ENCODE peak calls at places on chromosomes 16 and 17, in eight cellular contexts. One of them, this sample, is unnamed.

GRCh38 chr17:41984454-41984853 is 17.9 kb downstream of the CNP start:
- DNase-seq in effector CD4-positive, alpha-beta T cell: no peak
- DNase-seq in B cell: no peak
- DNase-seq in lung: no peak
- DNase-seq in astrocyte of the cerebellum: no peak
- DNase-seq in osteoblast: no peak
- DNase-seq in progenitor cell of endocrine pancreas: no peak
- DNase-seq in transverse colon: no peak
- DNase-seq in this sample: no peak

GRCh38 chr17:14922421-14922820 is 342.7 kb downstream of the PMP22 start:
- DNase-seq in lung: no peak
- DNase-seq in progenitor cell of endocrine pancreas: no peak
- DNase-seq in effector CD4-positive, alpha-beta T cell: no peak
- DNase-seq in osteoblast: no peak
- DNase-seq in B cell: no peak
- DNase-seq in transverse colon: no peak
- DNase-seq in astrocyte of the cerebellum: no peak
- DNase-seq in this sample: no peak

GRCh38 chr17:79715318-79716182 is 15.2 kb upstream of the ENPP7 start:
- DNase-seq in B cell: no peak
- DNase-seq in transverse colon: peak
- DNase-seq in astrocyte of the cerebellum: no peak
- DNase-seq in osteoblast: no peak
- DNase-seq in progenitor cell of endocrine pancreas: no peak
- DNase-seq in lung: no peak
- DNase-seq in effector CD4-positive, alpha-beta T cell: no peak
- DNase-seq in this sample: no peak

GRCh38 chr17:33012522-33013033 is 20.9 kb downstream of the SPACA3 start:
- DNase-seq in progenitor cell of endocrine pancreas: no peak
- DNase-seq in astrocyte of the cerebellum: peak
- DNase-seq in B cell: no peak
- DNase-seq in effector CD4-positive, alpha-beta T cell: no peak
- DNase-seq in osteoblast: peak
- DNase-seq in lung: no peak
- DNase-seq in transverse colon: no peak
- DNase-seq in this sample: no peak

GRCh38 chr16:83887088-83887487 is 11.8 kb upstream of the MLYCD start:
- DNase-seq in effector CD4-positive, alpha-beta T cell: no peak
- DNase-seq in astrocyte of the cerebellum: no peak
- DNase-seq in progenitor cell of endocrine pancreas: no peak
- DNase-seq in lung: no peak
- DNase-seq in transverse colon: peak
- DNase-seq in osteoblast: no peak
- DNase-seq in B cell: no peak
- DNase-seq in this sample: no peak

GRCh38 chr17:47807421-47807820 is 14.2 kb downstream of the OSBPL7 start:
- DNase-seq in effector CD4-positive, alpha-beta T cell: no peak
- DNase-seq in B cell: no peak
- DNase-seq in osteoblast: peak
- DNase-seq in transverse colon: no peak
- DNase-seq in lung: no peak
- DNase-seq in astrocyte of the cerebellum: no peak
- DNase-seq in progenitor cell of endocrine pancreas: no peak
- DNase-seq in this sample: no peak

GRCh38 chr16:7025616-7026190 is 306.9 kb upstream of the RBFOX1 start:
- DNase-seq in lung: peak
- DNase-seq in effector CD4-positive, alpha-beta T cell: no peak
- DNase-seq in astrocyte of the cerebellum: no peak
- DNase-seq in B cell: no peak
- DNase-seq in progenitor cell of endocrine pancreas: peak
- DNase-seq in osteoblast: no peak
- DNase-seq in transverse colon: peak
- DNase-seq in this sample: peak

GRCh38 chr17:57396515-57396921 is 140.2 kb downstream of the MSI2 start:
- DNase-seq in lung: no peak
- DNase-seq in progenitor cell of endocrine pancreas: no peak
- DNase-seq in transverse colon: no peak
- DNase-seq in astrocyte of the cerebellum: no peak
- DNase-seq in effector CD4-positive, alpha-beta T cell: no peak
- DNase-seq in osteoblast: no peak
- DNase-seq in B cell: no peak
- DNase-seq in this sample: no peak

GRCh38 chr17:27861979-27862378 is 31.2 kb downstream of the LYRM9 start:
- DNase-seq in osteoblast: no peak
- DNase-seq in B cell: no peak
- DNase-seq in astrocyte of the cerebellum: no peak
- DNase-seq in progenitor cell of endocrine pancreas: no peak
- DNase-seq in transverse colon: peak
- DNase-seq in lung: no peak
- DNase-seq in effector CD4-positive, alpha-beta T cell: no peak
- DNase-seq in this sample: no peak

GRCh38 chr17:4607773-4608187 is 23.5 kb downstream of the SMTNL2 start:
- DNase-seq in astrocyte of the cerebellum: peak
- DNase-seq in transverse colon: peak
- DNase-seq in progenitor cell of endocrine pancreas: no peak
- DNase-seq in osteoblast: peak
- DNase-seq in lung: peak
- DNase-seq in B cell: no peak
- DNase-seq in effector CD4-positive, alpha-beta T cell: no peak
- DNase-seq in this sample: peak

GRCh38 chr17:19342611-19343255 is 19.8 kb downstream of the B9D1 start:
- DNase-seq in effector CD4-positive, alpha-beta T cell: no peak
- DNase-seq in B cell: no peak
- DNase-seq in progenitor cell of endocrine pancreas: no peak
- DNase-seq in astrocyte of the cerebellum: no peak
- DNase-seq in osteoblast: peak
- DNase-seq in lung: no peak
- DNase-seq in transverse colon: no peak
- DNase-seq in this sample: no peak

GRCh38 chr17:32302860-32303649 is 37.4 kb downstream of the RHBDL3 start:
- DNase-seq in lung: no peak
- DNase-seq in B cell: no peak
- DNase-seq in astrocyte of the cerebellum: no peak
- DNase-seq in effector CD4-positive, alpha-beta T cell: no peak
- DNase-seq in osteoblast: no peak
- DNase-seq in transverse colon: no peak
- DNase-seq in progenitor cell of endocrine pancreas: no peak
- DNase-seq in this sample: peak

GRCh38 chr17:15498107-15498506 is 30.7 kb upstream of the CDRT4 start:
- DNase-seq in lung: no peak
- DNase-seq in effector CD4-positive, alpha-beta T cell: no peak
- DNase-seq in B cell: no peak
- DNase-seq in osteoblast: no peak
- DNase-seq in progenitor cell of endocrine pancreas: no peak
- DNase-seq in transverse colon: no peak
- DNase-seq in astrocyte of the cerebellum: no peak
- DNase-seq in this sample: no peak

GRCh38 chr16:3174618-3175148 is 13.3 kb upstream of the OR1F1 start:
- DNase-seq in lung: no peak
- DNase-seq in effector CD4-positive, alpha-beta T cell: no peak
- DNase-seq in B cell: no peak
- DNase-seq in transverse colon: no peak
- DNase-seq in astrocyte of the cerebellum: no peak
- DNase-seq in progenitor cell of endocrine pancreas: no peak
- DNase-seq in osteoblast: peak
- DNase-seq in this sample: no peak

GRCh38 chr16:86833136-86833535 is 254.8 kb downstream of the FOXL1 start:
- DNase-seq in astrocyte of the cerebellum: no peak
- DNase-seq in B cell: no peak
- DNase-seq in transverse colon: no peak
- DNase-seq in osteoblast: no peak
- DNase-seq in progenitor cell of endocrine pancreas: no peak
- DNase-seq in effector CD4-positive, alpha-beta T cell: no peak
- DNase-seq in lung: no peak
- DNase-seq in this sample: no peak

GRCh38 chr17:17042851-17043667 is 802 bp downstream of the MPRIP start:
- DNase-seq in osteoblast: peak
- DNase-seq in astrocyte of the cerebellum: peak
- DNase-seq in lung: no peak
- DNase-seq in transverse colon: no peak
- DNase-seq in B cell: peak
- DNase-seq in effector CD4-positive, alpha-beta T cell: peak
- DNase-seq in progenitor cell of endocrine pancreas: no peak
- DNase-seq in this sample: peak

GRCh38 chr16:66604376-66605176 is at the start of gene CMTM3:
- DNase-seq in transverse colon: peak
- DNase-seq in astrocyte of the cerebellum: no peak
- DNase-seq in progenitor cell of endocrine pancreas: peak
- DNase-seq in osteoblast: peak
- DNase-seq in lung: peak
- DNase-seq in B cell: peak
- DNase-seq in effector CD4-positive, alpha-beta T cell: peak
- DNase-seq in this sample: peak

GRCh38 chr17:40070895-40071719 is 8.3 kb downstream of the THRA start:
- DNase-seq in transverse colon: peak
- DNase-seq in lung: peak
- DNase-seq in astrocyte of the cerebellum: no peak
- DNase-seq in progenitor cell of endocrine pancreas: no peak
- DNase-seq in effector CD4-positive, alpha-beta T cell: no peak
- DNase-seq in osteoblast: peak
- DNase-seq in B cell: no peak
- DNase-seq in this sample: peak

GRCh38 chr17:76537578-76538280 is at the start of gene CYGB:
- DNase-seq in progenitor cell of endocrine pancreas: no peak
- DNase-seq in astrocyte of the cerebellum: no peak
- DNase-seq in B cell: no peak
- DNase-seq in transverse colon: no peak
- DNase-seq in osteoblast: no peak
- DNase-seq in lung: no peak
- DNase-seq in effector CD4-positive, alpha-beta T cell: no peak
- DNase-seq in this sample: no peak

GRCh38 chr17:77957215-77957868 is 1.2 kb upstream of the TNRC6C start:
- DNase-seq in osteoblast: no peak
- DNase-seq in astrocyte of the cerebellum: no peak
- DNase-seq in B cell: no peak
- DNase-seq in transverse colon: no peak
- DNase-seq in effector CD4-positive, alpha-beta T cell: no peak
- DNase-seq in lung: no peak
- DNase-seq in progenitor cell of endocrine pancreas: no peak
- DNase-seq in this sample: no peak

GRCh38 chr16:50310308-50311133 is 44.2 kb downstream of the ADCY7 start:
- DNase-seq in osteoblast: peak
- DNase-seq in lung: no peak
- DNase-seq in effector CD4-positive, alpha-beta T cell: no peak
- DNase-seq in progenitor cell of endocrine pancreas: no peak
- DNase-seq in astrocyte of the cerebellum: no peak
- DNase-seq in transverse colon: no peak
- DNase-seq in B cell: no peak
- DNase-seq in this sample: no peak

GRCh38 chr16:65070831-65071230 is 51.0 kb downstream of the CDH11 start:
- DNase-seq in astrocyte of the cerebellum: peak
- DNase-seq in osteoblast: peak
- DNase-seq in lung: peak
- DNase-seq in transverse colon: peak
- DNase-seq in effector CD4-positive, alpha-beta T cell: no peak
- DNase-seq in progenitor cell of endocrine pancreas: no peak
- DNase-seq in B cell: no peak
- DNase-seq in this sample: peak

GRCh38 chr16:85167589-85168537 is 55.6 kb upstream of the CIBAR2 start:
- DNase-seq in B cell: no peak
- DNase-seq in effector CD4-positive, alpha-beta T cell: no peak
- DNase-seq in progenitor cell of endocrine pancreas: no peak
- DNase-seq in astrocyte of the cerebellum: no peak
- DNase-seq in lung: no peak
- DNase-seq in osteoblast: peak
- DNase-seq in transverse colon: no peak
- DNase-seq in this sample: no peak

GRCh38 chr17:56112086-56112485 is 41.2 kb upstream of the ANKFN1 start:
- DNase-seq in osteoblast: peak
- DNase-seq in transverse colon: no peak
- DNase-seq in B cell: no peak
- DNase-seq in effector CD4-positive, alpha-beta T cell: no peak
- DNase-seq in lung: no peak
- DNase-seq in progenitor cell of endocrine pancreas: no peak
- DNase-seq in astrocyte of the cerebellum: peak
- DNase-seq in this sample: no peak

GRCh38 chr16:5022521-5022920 is 11.2 kb downstream of the NAGPA start:
- DNase-seq in astrocyte of the cerebellum: no peak
- DNase-seq in transverse colon: no peak
- DNase-seq in osteoblast: no peak
- DNase-seq in effector CD4-positive, alpha-beta T cell: no peak
- DNase-seq in progenitor cell of endocrine pancreas: no peak
- DNase-seq in lung: no peak
- DNase-seq in B cell: no peak
- DNase-seq in this sample: no peak

GRCh38 chr17:13337864-13338371 is 263.8 kb downstream of the HS3ST3A1 start:
- DNase-seq in B cell: no peak
- DNase-seq in osteoblast: no peak
- DNase-seq in progenitor cell of endocrine pancreas: no peak
- DNase-seq in effector CD4-positive, alpha-beta T cell: no peak
- DNase-seq in transverse colon: no peak
- DNase-seq in astrocyte of the cerebellum: peak
- DNase-seq in lung: no peak
- DNase-seq in this sample: peak

GRCh38 chr17:39662551-39663339 is 2.4 kb upstream of the TCAP start:
- DNase-seq in osteoblast: peak
- DNase-seq in transverse colon: peak
- DNase-seq in astrocyte of the cerebellum: no peak
- DNase-seq in effector CD4-positive, alpha-beta T cell: no peak
- DNase-seq in B cell: no peak
- DNase-seq in progenitor cell of endocrine pancreas: no peak
- DNase-seq in lung: no peak
- DNase-seq in this sample: no peak

GRCh38 chr17:72193395-72194106 is 72.7 kb downstream of the SOX9 start:
- DNase-seq in lung: no peak
- DNase-seq in B cell: no peak
- DNase-seq in transverse colon: no peak
- DNase-seq in progenitor cell of endocrine pancreas: no peak
- DNase-seq in astrocyte of the cerebellum: no peak
- DNase-seq in effector CD4-positive, alpha-beta T cell: no peak
- DNase-seq in osteoblast: peak
- DNase-seq in this sample: no peak

GRCh38 chr16:28121527-28121926 is 58.0 kb upstream of the GSG1L start:
- DNase-seq in effector CD4-positive, alpha-beta T cell: no peak
- DNase-seq in progenitor cell of endocrine pancreas: no peak
- DNase-seq in osteoblast: no peak
- DNase-seq in transverse colon: no peak
- DNase-seq in B cell: no peak
- DNase-seq in lung: no peak
- DNase-seq in astrocyte of the cerebellum: no peak
- DNase-seq in this sample: no peak

GRCh38 chr16:86994651-86995171 is 322.5 kb downstream of the C16orf95 start:
- DNase-seq in osteoblast: peak
- DNase-seq in effector CD4-positive, alpha-beta T cell: no peak
- DNase-seq in transverse colon: no peak
- DNase-seq in B cell: no peak
- DNase-seq in lung: no peak
- DNase-seq in progenitor cell of endocrine pancreas: no peak
- DNase-seq in astrocyte of the cerebellum: peak
- DNase-seq in this sample: peak

GRCh38 chr16:87550510-87550961 is 51.8 kb upstream of the JPH3 start:
- DNase-seq in B cell: peak
- DNase-seq in transverse colon: peak
- DNase-seq in effector CD4-positive, alpha-beta T cell: peak
- DNase-seq in osteoblast: peak
- DNase-seq in progenitor cell of endocrine pancreas: peak
- DNase-seq in astrocyte of the cerebellum: no peak
- DNase-seq in lung: no peak
- DNase-seq in this sample: peak

GRCh38 chr16:70746708-70747424 is 54.1 kb downstream of the VAC14 start:
- DNase-seq in osteoblast: peak
- DNase-seq in B cell: no peak
- DNase-seq in progenitor cell of endocrine pancreas: no peak
- DNase-seq in astrocyte of the cerebellum: peak
- DNase-seq in lung: peak
- DNase-seq in effector CD4-positive, alpha-beta T cell: no peak
- DNase-seq in transverse colon: peak
- DNase-seq in this sample: no peak

GRCh38 chr16:89037261-89038152 is 56.1 kb upstream of the ACSF3 start:
- DNase-seq in effector CD4-positive, alpha-beta T cell: no peak
- DNase-seq in progenitor cell of endocrine pancreas: peak
- DNase-seq in lung: no peak
- DNase-seq in B cell: no peak
- DNase-seq in osteoblast: peak
- DNase-seq in transverse colon: no peak
- DNase-seq in astrocyte of the cerebellum: peak
- DNase-seq in this sample: peak

GRCh38 chr17:337866-338265 is 14.7 kb downstream of the RPH3AL start:
- DNase-seq in osteoblast: peak
- DNase-seq in transverse colon: no peak
- DNase-seq in lung: no peak
- DNase-seq in effector CD4-positive, alpha-beta T cell: no peak
- DNase-seq in astrocyte of the cerebellum: no peak
- DNase-seq in B cell: no peak
- DNase-seq in progenitor cell of endocrine pancreas: no peak
- DNase-seq in this sample: no peak

This sample was measured in retina.